ENCODE peak calls at places on chromosome 1, in five cellular contexts. O, D, E, Q and L are unnamed samples.

GRCh38 chr1:59126361-59126760 is 170.5 kb upstream of the FGGY start:
- DNase-seq in Q (no peak), O (no peak), E (no peak), D (peak), L (no peak)

GRCh38 chr1:229440821-229441537 is 7.1 kb upstream of the ACTA1 start:
- DNase-seq in E (peak), Q (no peak), O (no peak), D (peak), L (no peak)

GRCh38 chr1:111604931-111605330 is 14.7 kb upstream of the RAP1A start:
- DNase-seq in Q (no peak), E (peak), O (no peak), D (peak), L (peak)

GRCh38 chr1:10429868-10430215 is 391 bp upstream of the CENPS start:
- DNase-seq in D (peak), O (no peak), Q (no peak), E (peak), L (no peak)

GRCh38 chr1:217133958-217134856 is 411.0 kb upstream of the ESRRG start:
- DNase-seq in D (peak), E (peak), O (no peak), Q (peak), L (no peak)

GRCh38 chr1:90558126-90558525 is 159.0 kb downstream of the BARHL2 start:
- DNase-seq in O (no peak), D (no peak), E (no peak), Q (no peak), L (no peak)

GRCh38 chr1:966135-966602 is at the start of gene PLEKHN1:
- DNase-seq in Q (no peak), E (no peak), O (peak), D (peak), L (no peak)

GRCh38 chr1:213759359-213760181 is 228.2 kb upstream of the PROX1 start:
- DNase-seq in Q (no peak), D (no peak), O (no peak), E (no peak), L (no peak)

GRCh38 chr1:35870651-35871309 is 12.2 kb upstream of the AGO1 start:
- DNase-seq in Q (no peak), O (no peak), E (no peak), D (no peak), L (no peak)

GRCh38 chr1:30684881-30685795 is 38.2 kb downstream of the MATN1 start:
- DNase-seq in O (peak), E (no peak), D (no peak), Q (peak), L (no peak)

GRCh38 chr1:94255476-94255875 is 18.1 kb upstream of the ARHGAP29 start:
- DNase-seq in Q (no peak), O (no peak), D (peak), E (peak), L (no peak)

GRCh38 chr1:218367118-218367517 is 22.0 kb downstream of the TGFB2 start:
- DNase-seq in E (no peak), D (no peak), Q (no peak), O (no peak), L (no peak)

GRCh38 chr1:11179125-11179524 is 10.0 kb upstream of the ANGPTL7 start:
- DNase-seq in Q (no peak), E (no peak), O (no peak), D (no peak), L (no peak)

GRCh38 chr1:231779081-231779480 is 152.5 kb downstream of the DISC1 start:
- DNase-seq in E (no peak), O (no peak), Q (no peak), D (no peak), L (no peak)

GRCh38 chr1:17427696-17428660 is 11.5 kb downstream of the RCC2 start:
- DNase-seq in D (no peak), Q (no peak), O (no peak), E (no peak), L (no peak)

GRCh38 chr1:166479052-166479631 is 312.3 kb upstream of the FAM78B start:
- DNase-seq in Q (peak), O (peak), E (peak), D (peak), L (peak)

GRCh38 chr1:100989306-100990077 is 36.1 kb downstream of the DPH5 start:
- DNase-seq in D (peak), O (no peak), Q (no peak), E (peak), L (no peak)

GRCh38 chr1:94658221-94658620 is 116.7 kb upstream of the F3 start:
- DNase-seq in Q (no peak), E (peak), D (peak), O (no peak), L (no peak)

GRCh38 chr1:191025896-191026642 is 548.4 kb upstream of the BRINP3 start:
- DNase-seq in O (no peak), Q (no peak), E (no peak), D (no peak), L (no peak)

GRCh38 chr1:20666804-20667203 is 5.6 kb upstream of the DDOST start:
- DNase-seq in Q (no peak), E (peak), D (peak), O (no peak), L (no peak)

GRCh38 chr1:169271094-169271493 is 96.5 kb downstream of the NME7 start:
- DNase-seq in O (no peak), E (peak), D (no peak), Q (no peak), L (no peak)

GRCh38 chr1:17669305-17669704 is 85.8 kb upstream of the ACTL8 start:
- DNase-seq in D (no peak), Q (no peak), E (no peak), O (no peak), L (no peak)

GRCh38 chr1:153977250-153978240 is at the start of gene JTB:
- DNase-seq in O (peak), Q (peak), E (peak), D (peak), L (no peak)

GRCh38 chr1:17155257-17155895 is 36.1 kb upstream of the PADI2 start:
- DNase-seq in O (no peak), Q (no peak), D (no peak), E (peak), L (no peak)

GRCh38 chr1:12581179-12581578 is 36.8 kb downstream of the DHRS3 start:
- DNase-seq in O (no peak), Q (no peak), D (no peak), E (no peak), L (no peak)

GRCh38 chr1:228298471-228298870 is 90.6 kb downstream of the OBSCN start:
- DNase-seq in E (no peak), Q (no peak), D (no peak), O (no peak), L (no peak)

GRCh38 chr1:38789498-38790169 is 69.9 kb downstream of the RRAGC start:
- DNase-seq in O (peak), Q (no peak), D (no peak), E (no peak), L (no peak)

GRCh38 chr1:195979646-195980045 is 628.6 kb downstream of the KCNT2 start:
- DNase-seq in D (peak), O (no peak), Q (no peak), E (peak), L (no peak)

GRCh38 chr1:29912413-29912812 is 676.1 kb downstream of the PTPRU start:
- DNase-seq in Q (no peak), O (peak), E (peak), D (peak), L (no peak)

GRCh38 chr1:187577625-187578024 is 748.9 kb downstream of the PLA2G4A start:
- DNase-seq in O (no peak), Q (no peak), E (peak), D (no peak), L (no peak)

GRCh38 chr1:162271972-162272371 is 104.7 kb downstream of the SPATA46 start:
- DNase-seq in E (no peak), O (no peak), D (no peak), Q (no peak), L (no peak)

GRCh38 chr1:91546301-91546581 is 45.6 kb downstream of the CDC7 start:
- DNase-seq in E (no peak), O (no peak), Q (no peak), D (no peak), L (no peak)

GRCh38 chr1:17190526-17190995 is 14.4 kb upstream of the PADI1 start:
- DNase-seq in O (no peak), Q (no peak), E (no peak), D (no peak), L (no peak)

GRCh38 chr1:107669996-107670395 is 295.0 kb downstream of the VAV3 start:
- DNase-seq in D (peak), E (peak), Q (no peak), O (no peak), L (peak)

GRCh38 chr1:11072216-11072917 is 12.5 kb upstream of the SRM start:
- DNase-seq in D (no peak), O (no peak), Q (no peak), E (no peak), L (no peak)

GRCh38 chr1:42806171-42806570 is 10.8 kb upstream of the ERMAP start:
- DNase-seq in Q (no peak), D (no peak), E (no peak), O (no peak), L (no peak)

GRCh38 chr1:42801832-42802483 is 15.0 kb upstream of the ERMAP start:
- DNase-seq in D (peak), O (no peak), E (no peak), Q (no peak), L (no peak)

GRCh38 chr1:42806593-42806992 is 10.3 kb upstream of the ERMAP start:
- DNase-seq in D (no peak), E (no peak), Q (no peak), O (no peak), L (no peak)

GRCh38 chr1:42807056-42807668 is 9.8 kb upstream of the ERMAP start:
- DNase-seq in D (no peak), E (no peak), Q (no peak), O (no peak), L (no peak)
- TF ChIP-seq CTCF in D (no peak), E (no peak), Q (no peak), O (no peak), L (no peak)

GRCh38 chr1:204445860-204446412 is 34.3 kb upstream of the PPP1R15B start:
- DNase-seq in O (no peak), Q (peak), D (no peak), E (no peak), L (no peak)
- TF ChIP-seq CTCF in O (no peak), Q (peak), D (peak), E (peak), L (peak)

GRCh38 chr1:16087733-16088132 is 14.3 kb upstream of the FAM131C start:
- DNase-seq in E (no peak), Q (no peak), D (no peak), O (no peak), L (no peak)
- TF ChIP-seq CTCF in E (no peak), Q (no peak), D (no peak), O (no peak), L (no peak)

DNA sequence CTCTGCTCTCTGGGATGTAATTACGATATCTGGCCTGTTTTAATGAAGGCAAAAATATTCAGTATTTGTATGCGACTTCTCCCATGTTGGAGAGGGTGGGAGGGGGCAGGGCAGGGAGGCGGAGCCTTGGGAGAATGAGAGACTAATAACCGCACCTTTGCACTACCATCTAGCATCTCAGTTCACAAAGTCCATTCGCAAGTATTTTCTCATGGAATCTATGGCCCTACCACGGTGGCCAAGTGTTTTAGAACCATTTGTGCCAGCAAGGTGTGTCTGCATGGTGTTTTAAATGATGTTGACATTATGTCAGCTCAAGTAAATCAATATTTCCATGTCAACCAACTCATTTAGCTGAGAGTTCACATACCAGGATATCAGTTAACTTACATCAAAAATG is 14.3 kb upstream of the BLACAT1 start:
- DNase-seq in O (no peak), D (no peak), E (no peak), Q (no peak), L (no peak)
- TF ChIP-seq CTCF in O (no peak), D (no peak), E (no peak), Q (no peak), L (no peak)

DNA sequence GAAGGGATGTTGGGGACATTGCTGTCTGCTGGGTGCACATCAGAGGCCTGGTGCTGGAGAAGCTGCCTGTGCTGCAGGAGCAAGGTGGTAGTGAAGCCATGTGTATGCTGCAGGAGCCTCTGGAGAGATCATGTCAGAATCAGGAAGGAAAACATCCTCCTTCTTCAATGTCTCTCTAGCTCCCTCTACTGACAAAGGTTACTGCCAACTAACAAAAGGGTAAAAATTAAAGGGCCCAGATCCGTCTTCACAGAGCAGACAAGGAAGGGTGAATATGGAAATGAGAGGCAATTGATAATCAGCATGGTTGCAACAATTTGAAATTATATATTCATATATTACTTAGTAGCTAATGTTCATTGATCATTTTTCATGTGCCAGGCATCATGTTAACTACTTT is 32.2 kb downstream of the FAM177B start:
- DNase-seq in E (no peak), D (no peak), O (no peak), Q (no peak), L (no peak)
- TF ChIP-seq CTCF in E (no peak), D (peak), O (peak), Q (peak), L (peak)

GRCh38 chr1:180213401-180214177 is 16.5 kb upstream of the LHX4 start:
- DNase-seq in Q (no peak), D (peak), E (no peak), O (no peak), L (no peak)
- TF ChIP-seq CTCF in Q (no peak), D (no peak), E (no peak), O (no peak), L (no peak)

GRCh38 chr1:204194771-204195170 is 1.5 kb downstream of the KISS1 start:
- DNase-seq in E (no peak), Q (no peak), D (no peak), O (no peak), L (no peak)

GRCh38 chr1:204197068-204197467 is 777 bp upstream of the KISS1 start:
- DNase-seq in O (no peak), E (no peak), D (no peak), Q (no peak), L (no peak)

GRCh38 chr1:204194080-204194479 is 2.2 kb downstream of the KISS1 start:
- DNase-seq in O (no peak), E (no peak), D (no peak), Q (no peak), L (no peak)

GRCh38 chr1:204198978-204199340 is 2.7 kb upstream of the KISS1 start:
- DNase-seq in Q (no peak), E (no peak), D (no peak), O (no peak), L (no peak)

GRCh38 chr1:204196068-204196795 is at the start of gene KISS1:
- DNase-seq in Q (no peak), D (no peak), E (no peak), O (no peak), L (no peak)
- TF ChIP-seq CTCF in Q (no peak), D (no peak), E (no peak), O (no peak), L (no peak)

GRCh38 chr1:33097137-33097611 is 16.2 kb downstream of the AZIN2 start:
- DNase-seq in O (no peak), D (peak), Q (no peak), E (peak), L (no peak)

GRCh38 chr1:33098371-33098770 is 17.4 kb downstream of the AZIN2 start:
- DNase-seq in D (no peak), E (no peak), Q (no peak), O (no peak), L (no peak)

GRCh38 chr1:33096358-33097005 is 15.5 kb downstream of the AZIN2 start:
- DNase-seq in O (no peak), Q (no peak), D (no peak), E (peak), L (no peak)

GRCh38 chr1:33097762-33098161 is 16.8 kb downstream of the AZIN2 start:
- DNase-seq in Q (no peak), E (no peak), O (no peak), D (no peak), L (no peak)

DNA sequence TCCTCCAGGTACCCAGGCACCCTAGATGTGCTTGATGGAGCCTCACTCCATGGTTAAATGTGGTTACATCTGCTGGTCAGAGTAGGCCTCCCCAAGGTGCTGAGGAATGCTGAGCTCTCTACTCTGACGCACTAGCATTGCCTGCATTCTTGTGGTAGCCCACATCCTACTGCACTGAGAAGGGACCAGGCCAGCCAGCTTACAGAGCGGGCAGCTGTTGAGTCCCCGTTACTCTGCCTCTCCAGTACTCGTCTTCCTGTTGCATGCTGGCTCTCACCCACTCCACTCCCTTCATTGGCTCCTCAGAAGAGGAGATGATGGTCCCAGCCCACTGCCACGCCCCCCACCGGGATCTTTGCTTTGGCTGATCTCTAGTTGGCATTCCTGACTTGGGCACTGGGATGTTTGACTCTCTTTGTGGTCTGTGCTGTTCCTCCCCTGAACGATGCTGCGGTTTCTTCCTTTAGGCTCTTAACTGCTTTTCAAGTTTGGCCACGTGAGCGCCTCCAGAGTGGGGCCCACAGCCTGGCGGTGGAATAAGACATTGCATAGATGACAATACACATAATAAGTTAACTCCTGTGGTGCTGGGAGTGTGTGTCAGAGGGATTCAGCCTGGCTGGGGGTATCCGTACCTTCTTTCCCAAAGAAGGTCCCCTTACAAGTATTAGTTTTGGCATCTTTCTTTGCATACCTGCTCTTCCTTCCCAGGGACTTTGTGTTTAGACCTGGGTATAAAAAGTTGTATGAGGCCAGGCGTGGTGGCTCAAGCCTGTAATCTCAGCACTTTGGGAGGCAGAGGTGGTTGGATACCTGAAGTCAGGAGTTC is 18.6 kb downstream of the AZIN2 start:
- DNase-seq in Q (no peak), E (peak), O (peak), D (peak), L (peak)
- TF ChIP-seq CTCF in Q (no peak), E (peak), O (peak), D (peak), L (peak)

DNA sequence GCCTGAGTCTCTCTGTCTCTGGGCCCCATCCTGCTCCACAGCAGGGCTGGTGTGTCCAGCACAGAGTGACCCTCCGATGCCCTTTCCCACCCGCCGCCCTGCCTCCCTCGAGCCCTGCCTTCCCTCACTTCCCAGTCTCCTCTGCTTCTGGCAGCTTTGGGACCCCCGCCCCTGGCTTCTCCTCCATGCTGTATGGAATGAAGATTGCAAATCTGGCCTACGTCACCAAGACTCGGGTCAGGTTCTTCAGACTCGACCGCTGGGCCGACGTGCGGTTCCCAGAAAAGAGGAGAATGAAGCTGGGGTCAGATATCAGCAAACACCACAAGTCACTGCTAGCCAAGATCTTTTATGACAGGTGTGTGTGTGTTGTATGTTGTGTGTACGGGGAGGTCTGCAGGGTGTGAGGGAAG is 14.3 kb downstream of the MOV10 start:
- DNase-seq in Q (no peak), E (no peak), O (no peak), D (no peak), L (no peak)
- TF ChIP-seq CTCF in Q (no peak), E (no peak), O (no peak), D (no peak), L (no peak)